ENCODE peak calls at places on chromosomes 2 and 18, in four cellular contexts. One of them, this sample, is unnamed. For H3K4me1, the result is how much of the 10 kb centered on the place peaks cover.

GRCh38 chr2:75406138-75406537 is 154.6 kb downstream of the EVA1A start:
- DNase-seq in H9: no peak
- DNase-seq in naive thymus-derived CD4-positive, alpha-beta T cell: no peak
- DNase-seq in iPS DF 6.9: no peak
- DNase-seq in this sample: peak

GRCh38 chr2:46227022-46227421 is 70.2 kb upstream of the EPAS1 start:
- DNase-seq in iPS DF 6.9: no peak
- DNase-seq in H9: no peak
- DNase-seq in naive thymus-derived CD4-positive, alpha-beta T cell: no peak
- DNase-seq in this sample: no peak

GRCh38 chr18:31438402-31438801 is 9.1 kb upstream of the DSG3 start:
- DNase-seq in iPS DF 6.9: no peak
- DNase-seq in H9: no peak
- DNase-seq in naive thymus-derived CD4-positive, alpha-beta T cell: no peak
- DNase-seq in this sample: no peak

GRCh38 chr2:227033471-227034148 is 130.4 kb downstream of the COL4A4 start:
- DNase-seq in iPS DF 6.9: peak
- DNase-seq in naive thymus-derived CD4-positive, alpha-beta T cell: peak
- DNase-seq in H9: peak
- DNase-seq in this sample: peak

GRCh38 chr2:74577448-74577847 is 22.9 kb downstream of the DOK1 start:
- DNase-seq in iPS DF 6.9: no peak
- DNase-seq in H9: no peak
- DNase-seq in naive thymus-derived CD4-positive, alpha-beta T cell: no peak
- DNase-seq in this sample: peak

GRCh38 chr2:85528355-85528754 is 10.6 kb upstream of the MAT2A start:
- DNase-seq in H9: no peak
- DNase-seq in naive thymus-derived CD4-positive, alpha-beta T cell: no peak
- DNase-seq in iPS DF 6.9: no peak
- DNase-seq in this sample: no peak

GRCh38 chr2:237743561-237744269 is 54.9 kb upstream of the RBM44 start:
- DNase-seq in naive thymus-derived CD4-positive, alpha-beta T cell: no peak
- DNase-seq in iPS DF 6.9: no peak
- DNase-seq in H9: no peak
- DNase-seq in this sample: no peak

GRCh38 chr2:33011941-33012340 is 65.2 kb downstream of the LTBP1 start:
- DNase-seq in H9: no peak
- DNase-seq in naive thymus-derived CD4-positive, alpha-beta T cell: no peak
- DNase-seq in iPS DF 6.9: no peak
- DNase-seq in this sample: no peak

GRCh38 chr2:189267925-189268579 is 88.5 kb upstream of the COL5A2 start:
- DNase-seq in H9: no peak
- DNase-seq in iPS DF 6.9: no peak
- DNase-seq in naive thymus-derived CD4-positive, alpha-beta T cell: no peak
- DNase-seq in this sample: peak

GRCh38 chr2:113876503-113877387 is 13.1 kb upstream of the ACTR3 start:
- DNase-seq in naive thymus-derived CD4-positive, alpha-beta T cell: peak
- DNase-seq in iPS DF 6.9: no peak
- DNase-seq in H9: peak
- DNase-seq in this sample: no peak

GRCh38 chr2:240775911-240776310 is 44.1 kb downstream of the KIF1A start:
- DNase-seq in H9: no peak
- DNase-seq in iPS DF 6.9: no peak
- DNase-seq in naive thymus-derived CD4-positive, alpha-beta T cell: no peak
- DNase-seq in this sample: no peak

GRCh38 chr2:23436346-23437099 is 51.5 kb downstream of the KLHL29 start:
- DNase-seq in iPS DF 6.9: no peak
- DNase-seq in H9: peak
- DNase-seq in naive thymus-derived CD4-positive, alpha-beta T cell: no peak
- DNase-seq in this sample: no peak

GRCh38 chr18:23498877-23499570 is 4.3 kb upstream of the RMC1 start:
- DNase-seq in iPS DF 6.9: peak
- DNase-seq in H9: peak
- DNase-seq in naive thymus-derived CD4-positive, alpha-beta T cell: peak
- DNase-seq in this sample: peak

GRCh38 chr2:221106241-221106640 is 465.9 kb downstream of the EPHA4 start:
- DNase-seq in naive thymus-derived CD4-positive, alpha-beta T cell: no peak
- DNase-seq in iPS DF 6.9: no peak
- DNase-seq in H9: no peak
- DNase-seq in this sample: no peak

GRCh38 chr18:21117385-21118135 is 5.9 kb upstream of the ROCK1 start:
- DNase-seq in H9: no peak
- DNase-seq in naive thymus-derived CD4-positive, alpha-beta T cell: no peak
- DNase-seq in iPS DF 6.9: no peak
- DNase-seq in this sample: no peak

GRCh38 chr18:12838178-12838634 is 45.8 kb downstream of the PTPN2 start:
- DNase-seq in H9: no peak
- DNase-seq in naive thymus-derived CD4-positive, alpha-beta T cell: no peak
- DNase-seq in iPS DF 6.9: no peak
- DNase-seq in this sample: no peak

GRCh38 chr18:10558967-10559298 is 33.1 kb downstream of the NAPG start:
- DNase-seq in naive thymus-derived CD4-positive, alpha-beta T cell: no peak
- DNase-seq in iPS DF 6.9: no peak
- DNase-seq in H9: no peak
- DNase-seq in this sample: no peak

GRCh38 chr2:152508446-152508845 is 173.5 kb downstream of the FMNL2 start:
- DNase-seq in naive thymus-derived CD4-positive, alpha-beta T cell: no peak
- DNase-seq in iPS DF 6.9: no peak
- DNase-seq in H9: no peak
- DNase-seq in this sample: peak

GRCh38 chr2:239056611-239057010 is 208.7 kb downstream of the TWIST2 start:
- DNase-seq in iPS DF 6.9: no peak
- DNase-seq in H9: no peak
- DNase-seq in naive thymus-derived CD4-positive, alpha-beta T cell: no peak
- DNase-seq in this sample: no peak

GRCh38 chr18:5601188-5601624 is 57.4 kb upstream of the EPB41L3 start:
- DNase-seq in naive thymus-derived CD4-positive, alpha-beta T cell: no peak
- DNase-seq in iPS DF 6.9: no peak
- DNase-seq in H9: no peak
- DNase-seq in this sample: peak

GRCh38 chr2:156517419-156517818 is 81.2 kb downstream of the GPD2 start:
- DNase-seq in H9: no peak
- DNase-seq in iPS DF 6.9: no peak
- DNase-seq in naive thymus-derived CD4-positive, alpha-beta T cell: no peak
- DNase-seq in this sample: peak

GRCh38 chr2:72198532-72199241 is 51.0 kb upstream of the CYP26B1 start:
- DNase-seq in iPS DF 6.9: no peak
- DNase-seq in H9: no peak
- DNase-seq in naive thymus-derived CD4-positive, alpha-beta T cell: no peak
- DNase-seq in this sample: peak

GRCh38 chr2:196660264-196660663 is 20.7 kb downstream of the CCDC150 start:
- DNase-seq in H9: no peak
- DNase-seq in iPS DF 6.9: no peak
- DNase-seq in naive thymus-derived CD4-positive, alpha-beta T cell: no peak
- DNase-seq in this sample: peak

GRCh38 chr2:15449542-15450236 is 111.4 kb downstream of the NBAS start:
- DNase-seq in H9: no peak
- DNase-seq in iPS DF 6.9: no peak
- DNase-seq in naive thymus-derived CD4-positive, alpha-beta T cell: no peak
- DNase-seq in this sample: peak

GRCh38 chr2:131104487-131105155 is 515 bp upstream of the PLEKHB2 start:
- DNase-seq in naive thymus-derived CD4-positive, alpha-beta T cell: peak
- DNase-seq in iPS DF 6.9: no peak
- DNase-seq in H9: no peak
- DNase-seq in this sample: peak

GRCh38 chr2:64624862-64625261 is 28.9 kb downstream of the SERTAD2 start:
- DNase-seq in naive thymus-derived CD4-positive, alpha-beta T cell: no peak
- DNase-seq in H9: no peak
- DNase-seq in iPS DF 6.9: no peak
- DNase-seq in this sample: no peak

GRCh38 chr2:10009271-10009810 is 34.0 kb upstream of the KLF11 start:
- DNase-seq in H9: no peak
- DNase-seq in iPS DF 6.9: no peak
- DNase-seq in naive thymus-derived CD4-positive, alpha-beta T cell: no peak
- DNase-seq in this sample: no peak

GRCh38 chr2:168375195-168375798 is 80.8 kb upstream of the CERS6 start:
- DNase-seq in iPS DF 6.9: no peak
- DNase-seq in H9: no peak
- DNase-seq in naive thymus-derived CD4-positive, alpha-beta T cell: peak
- DNase-seq in this sample: peak

GRCh38 chr2:227623225-227623624 is 5.9 kb downstream of the SCYGR4 start:
- DNase-seq in naive thymus-derived CD4-positive, alpha-beta T cell: no peak
- DNase-seq in iPS DF 6.9: no peak
- DNase-seq in H9: no peak
- DNase-seq in this sample: peak

GRCh38 chr2:47904903-47905453 is 1.3 kb downstream of the FBXO11 start:
- DNase-seq in naive thymus-derived CD4-positive, alpha-beta T cell: no peak
- DNase-seq in H9: no peak
- DNase-seq in iPS DF 6.9: no peak
- DNase-seq in this sample: peak

GRCh38 chr18:59374112-59374511 is 15.0 kb upstream of the LMAN1 start:
- DNase-seq in naive thymus-derived CD4-positive, alpha-beta T cell: no peak
- DNase-seq in iPS DF 6.9: no peak
- DNase-seq in H9: no peak
- DNase-seq in this sample: no peak

GRCh38 chr18:46140173-46140572 is 36.0 kb downstream of the HAUS1 start:
- DNase-seq in H9: no peak
- DNase-seq in naive thymus-derived CD4-positive, alpha-beta T cell: no peak
- DNase-seq in iPS DF 6.9: no peak
- DNase-seq in this sample: no peak

GRCh38 chr2:86782748-86783147 is 8.0 kb downstream of the CD8A start:
- DNase-seq in H9: no peak
- DNase-seq in naive thymus-derived CD4-positive, alpha-beta T cell: no peak
- DNase-seq in iPS DF 6.9: no peak
- DNase-seq in this sample: no peak

GRCh38 chr2:25980951-25981350 is 1.3 kb downstream of the KIF3C start:
- DNase-seq in iPS DF 6.9: no peak
- DNase-seq in H9: no peak
- DNase-seq in naive thymus-derived CD4-positive, alpha-beta T cell: no peak
- DNase-seq in this sample: no peak

GRCh38 chr2:6940820-6941219 is 23.6 kb downstream of the RNF144A start:
- DNase-seq in iPS DF 6.9: no peak
- DNase-seq in H9: no peak
- DNase-seq in naive thymus-derived CD4-positive, alpha-beta T cell: no peak
- DNase-seq in this sample: no peak
- H3K27ac ChIP-seq in iPS DF 6.9: no peak
- H3K27ac ChIP-seq in H9: no peak
- H3K27ac ChIP-seq in naive thymus-derived CD4-positive, alpha-beta T cell: no peak
- H3K27ac ChIP-seq in this sample: no peak

GRCh38 chr2:169895294-169895985 is 68.2 kb downstream of the UBR3 start:
- DNase-seq in naive thymus-derived CD4-positive, alpha-beta T cell: no peak
- DNase-seq in iPS DF 6.9: no peak
- DNase-seq in H9: no peak
- DNase-seq in this sample: peak
- H3K4me1 ChIP-seq in naive thymus-derived CD4-positive, alpha-beta T cell: under half
- H3K4me1 ChIP-seq in iPS DF 6.9: under half
- H3K4me1 ChIP-seq in H9: under half
- H3K4me1 ChIP-seq in this sample: under half

GRCh38 chr18:3305354-3305762 is 43.4 kb downstream of the MYL12B start:
- DNase-seq in H9: no peak
- DNase-seq in iPS DF 6.9: no peak
- DNase-seq in naive thymus-derived CD4-positive, alpha-beta T cell: no peak
- DNase-seq in this sample: no peak
- H3K27ac ChIP-seq in H9: no peak
- H3K27ac ChIP-seq in iPS DF 6.9: no peak
- H3K27ac ChIP-seq in naive thymus-derived CD4-positive, alpha-beta T cell: no peak
- H3K27ac ChIP-seq in this sample: no peak

GRCh38 chr2:219636144-219636915 is 8.9 kb downstream of the SLC4A3 start:
- DNase-seq in H9: peak
- DNase-seq in naive thymus-derived CD4-positive, alpha-beta T cell: no peak
- DNase-seq in iPS DF 6.9: no peak
- DNase-seq in this sample: no peak
- H3K4me1 ChIP-seq in H9: under half
- H3K4me1 ChIP-seq in naive thymus-derived CD4-positive, alpha-beta T cell: under half
- H3K4me1 ChIP-seq in iPS DF 6.9: under half
- H3K4me1 ChIP-seq in this sample: under half